ENCODE peak calls at places on chromosomes 1 and 21, in six cellular contexts. O is H9, V is IMR-90, U is trophoblast cell, X is mesenchymal stem cell, H is H1. J is an unnamed sample.

GRCh38 chr1:31444725-31445448 is 31.9 kb downstream of the SERINC2 start:
- DNase-seq in O (no peak), V (no peak), U (no peak), X (no peak), H (no peak), J (no peak)

GRCh38 chr1:29973406-29973805 is 737.1 kb downstream of the PTPRU start:
- DNase-seq in O (peak), V (no peak), U (no peak), X (no peak), H (no peak), J (no peak)

GRCh38 chr1:161864577-161864976 is 98.5 kb downstream of the ATF6 start:
- DNase-seq in O (no peak), V (peak), U (no peak), X (peak), H (no peak), J (no peak)

GRCh38 chr1:115469703-115470476 is 131.8 kb upstream of the NGF start:
- DNase-seq in O (peak), V (peak), U (peak), X (peak), H (peak), J (peak)

GRCh38 chr21:34845521-34846213 is 176.9 kb downstream of the CLIC6 start:
- DNase-seq in O (no peak), V (peak), U (no peak), X (peak), H (no peak), J (no peak)

GRCh38 chr1:213519098-213519497 is 468.1 kb downstream of the RPS6KC1 start:
- DNase-seq in O (no peak), V (no peak), U (no peak), X (no peak), H (no peak), J (no peak)

GRCh38 chr1:51234721-51235425 is 1.2 kb upstream of the RNF11 start:
- DNase-seq in O (no peak), V (peak), U (no peak), X (peak), H (no peak), J (no peak)

GRCh38 chr1:116390195-116390594 is 17.2 kb downstream of the ATP1A1 start:
- DNase-seq in O (no peak), V (no peak), U (no peak), X (no peak), H (no peak), J (no peak)

DNA sequence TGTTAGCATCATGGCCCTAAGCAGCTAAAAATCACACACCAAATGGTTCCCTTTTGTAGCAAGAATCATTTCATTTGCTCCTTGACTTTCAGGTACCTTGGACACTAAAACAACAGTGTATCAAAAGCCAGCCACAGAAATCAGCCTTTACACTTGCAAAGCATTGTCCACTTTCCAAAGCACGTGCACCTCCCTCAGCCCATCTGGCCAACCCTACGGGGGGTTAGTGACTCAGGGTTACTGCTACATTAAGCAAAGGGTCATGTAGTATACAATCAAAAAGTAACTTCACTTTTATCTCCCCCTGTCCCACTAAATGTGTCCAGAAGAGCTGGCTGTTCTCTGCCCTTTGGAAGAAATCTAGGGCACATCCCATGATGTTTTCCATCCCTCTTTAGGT is 149.7 kb downstream of the HIVEP3 start:
- DNase-seq in O (no peak), V (no peak), U (no peak), X (no peak), H (no peak), J (no peak)
- H3K27ac ChIP-seq in O (no peak), V (no peak), U (no peak), X (no peak), H (no peak), J (no peak)

GRCh38 chr1:233372218-233373125 is 44.9 kb downstream of the MAP3K21 start:
- DNase-seq in O (no peak), V (no peak), U (no peak), X (no peak), H (no peak), J (no peak)
- H3K14ac ChIP-seq in O (no peak), V (no peak), U (no peak), X (no peak), H (no peak), J (peak)

GRCh38 chr1:205257735-205258134 is 30.0 kb downstream of the TMCC2 start:
- DNase-seq in O (no peak), V (no peak), U (no peak), X (no peak), H (no peak), J (no peak)
- H3K23ac ChIP-seq in O (no peak), V (no peak), U (no peak), X (no peak), H (no peak), J (peak)

DNA sequence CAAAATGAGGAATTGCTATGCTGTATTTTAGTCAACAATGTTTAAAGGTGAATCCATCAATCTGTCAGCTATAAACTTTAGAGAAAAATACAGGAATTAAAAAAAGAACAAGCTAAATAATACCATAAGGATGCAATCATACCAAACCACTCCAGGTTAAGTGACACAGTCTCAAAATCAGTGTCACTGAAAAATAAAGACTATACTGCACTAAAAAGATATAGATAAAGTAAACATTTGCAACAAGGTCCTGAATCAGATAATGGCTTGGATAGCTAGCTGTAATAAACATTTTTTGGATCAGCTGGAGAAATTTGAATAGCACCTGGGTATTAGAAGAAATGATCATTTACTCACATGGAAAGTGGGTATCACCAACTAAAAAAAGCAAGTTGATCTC is 7.8 kb downstream of the GPBP1L1 start:
- DNase-seq in O (no peak), V (no peak), U (no peak), X (no peak), H (no peak), J (no peak)
- H3K27ac ChIP-seq in O (no peak), V (no peak), U (no peak), X (no peak), H (no peak), J (no peak)

J was measured in neuronal stem cell.